ENCODE peak calls at places on chromosome 16, in five cellular contexts. W is PC-3, U is GM23248, B is fibroblast of lung, M is H1. A is an unnamed sample.

GRCh38 chr16:80614908-80615696 is 74.3 kb downstream of the DYNLRB2 start:
- DNase-seq in B (peak), M (no peak), W (peak), U (peak), A (no peak)

GRCh38 chr16:18932243-18932997 is 6.2 kb upstream of the SMG1 start:
- DNase-seq in U (peak), W (peak), M (no peak), B (peak), A (no peak)

GRCh38 chr16:56354746-56355145 is 70.6 kb downstream of the AMFR start:
- DNase-seq in U (no peak), W (no peak), B (no peak), M (no peak), A (no peak)

GRCh38 chr16:67163903-67164558 is 514 bp upstream of the HSF4 start:
- DNase-seq in B (no peak), W (no peak), U (no peak), M (no peak), A (no peak)

GRCh38 chr16:84848991-84849634 is 29.3 kb downstream of the CRISPLD2 start:
- DNase-seq in B (no peak), W (no peak), M (no peak), U (no peak), A (no peak)

GRCh38 chr16:25210758-25211157 is 6.0 kb upstream of the AQP8 start:
- DNase-seq in M (no peak), U (peak), B (peak), W (peak), A (no peak)

GRCh38 chr16:70253291-70254094 is 1.8 kb upstream of the EXOSC6 start:
- DNase-seq in B (peak), W (peak), M (no peak), U (peak), A (peak)

GRCh38 chr16:53752566-53752965 is 48.6 kb downstream of the FTO start:
- DNase-seq in U (no peak), W (no peak), M (no peak), B (no peak), A (no peak)

GRCh38 chr16:685967-686366 is 1.8 kb upstream of the JMJD8 start:
- DNase-seq in U (peak), W (peak), B (peak), M (no peak), A (no peak)

GRCh38 chr16:83231771-83232170 is 576.0 kb upstream of the HSBP1 start:
- DNase-seq in W (no peak), U (no peak), B (peak), M (no peak), A (no peak)

GRCh38 chr16:72092832-72093447 is 480 bp downstream of the TXNL4B start:
- DNase-seq in U (peak), M (no peak), W (peak), B (peak), A (peak)

GRCh38 chr16:26118575-26118974 is 426.8 kb downstream of the HS3ST4 start:
- DNase-seq in B (no peak), W (no peak), U (no peak), M (peak), A (no peak)

GRCh38 chr16:17076818-17077498 is 393.8 kb downstream of the XYLT1 start:
- DNase-seq in B (no peak), U (no peak), W (no peak), M (no peak), A (no peak)

GRCh38 chr16:59296002-59296401 is 561.9 kb upstream of the GOT2 start:
- DNase-seq in M (no peak), W (no peak), U (no peak), B (peak), A (no peak)

GRCh38 chr16:84069540-84069939 is 26.9 kb upstream of the SLC38A8 start:
- DNase-seq in U (no peak), W (no peak), B (no peak), M (no peak), A (peak)

GRCh38 chr16:425740-426114 is 278 bp downstream of the RAB11FIP3 start:
- DNase-seq in B (no peak), U (peak), W (no peak), M (no peak), A (no peak)

GRCh38 chr16:1941924-1942809 is 832 bp downstream of the MSRB1 start:
- DNase-seq in M (no peak), B (peak), W (peak), U (peak), A (no peak)

GRCh38 chr16:65884018-65884417 is 482.5 kb upstream of the CDH5 start:
- DNase-seq in U (peak), W (peak), B (peak), M (no peak), A (no peak)

GRCh38 chr16:69145658-69146057 is 13.2 kb downstream of the UTP4 start:
- DNase-seq in M (no peak), U (peak), B (peak), W (no peak), A (no peak)

GRCh38 chr16:27745348-27745747 is 195.4 kb downstream of the KATNIP start:
- DNase-seq in U (peak), W (no peak), B (no peak), M (no peak), A (no peak)

GRCh38 chr16:9407206-9407758 is 315.8 kb downstream of the HAPSTR1 start:
- DNase-seq in M (no peak), U (no peak), B (no peak), W (no peak), A (no peak)

GRCh38 chr16:2150418-2151187 is 2.2 kb downstream of the RAB26 start:
- DNase-seq in B (peak), W (peak), M (peak), U (no peak), A (no peak)

GRCh38 chr16:49827806-49828428 is 28.0 kb downstream of the ZNF423 start:
- DNase-seq in B (peak), U (no peak), M (no peak), W (no peak), A (no peak)

GRCh38 chr16:20866161-20866772 is 33.9 kb downstream of the DCUN1D3 start:
- DNase-seq in W (peak), M (no peak), U (peak), B (peak), A (no peak)

GRCh38 chr16:49623501-49624266 is 232.2 kb downstream of the ZNF423 start:
- DNase-seq in B (no peak), U (no peak), W (no peak), M (no peak), A (no peak)

GRCh38 chr16:50741808-50742520 is at the start of gene CYLD:
- DNase-seq in M (peak), B (peak), U (peak), W (peak), A (peak)

GRCh38 chr16:27597361-27597760 is 47.4 kb downstream of the KATNIP start:
- DNase-seq in B (no peak), M (no peak), U (no peak), W (no peak), A (no peak)

GRCh38 chr16:50610331-50611262 is 62.4 kb downstream of the NKD1 start:
- DNase-seq in W (no peak), M (no peak), B (no peak), U (no peak), A (no peak)

GRCh38 chr16:85252461-85252860 is 140.2 kb upstream of the CIBAR2 start:
- DNase-seq in M (no peak), U (no peak), B (no peak), W (no peak), A (no peak)

GRCh38 chr16:12188674-12189249 is 212.2 kb downstream of the SNX29 start:
- DNase-seq in U (peak), B (peak), M (no peak), W (no peak), A (no peak)

GRCh38 chr16:11576427-11577289 is 10.1 kb downstream of the LITAF start:
- DNase-seq in M (no peak), U (no peak), W (peak), B (no peak), A (peak)

GRCh38 chr16:69197573-69197972 is 10.6 kb downstream of the SNTB2 start:
- DNase-seq in U (no peak), M (no peak), W (no peak), B (no peak), A (no peak)

DNA sequence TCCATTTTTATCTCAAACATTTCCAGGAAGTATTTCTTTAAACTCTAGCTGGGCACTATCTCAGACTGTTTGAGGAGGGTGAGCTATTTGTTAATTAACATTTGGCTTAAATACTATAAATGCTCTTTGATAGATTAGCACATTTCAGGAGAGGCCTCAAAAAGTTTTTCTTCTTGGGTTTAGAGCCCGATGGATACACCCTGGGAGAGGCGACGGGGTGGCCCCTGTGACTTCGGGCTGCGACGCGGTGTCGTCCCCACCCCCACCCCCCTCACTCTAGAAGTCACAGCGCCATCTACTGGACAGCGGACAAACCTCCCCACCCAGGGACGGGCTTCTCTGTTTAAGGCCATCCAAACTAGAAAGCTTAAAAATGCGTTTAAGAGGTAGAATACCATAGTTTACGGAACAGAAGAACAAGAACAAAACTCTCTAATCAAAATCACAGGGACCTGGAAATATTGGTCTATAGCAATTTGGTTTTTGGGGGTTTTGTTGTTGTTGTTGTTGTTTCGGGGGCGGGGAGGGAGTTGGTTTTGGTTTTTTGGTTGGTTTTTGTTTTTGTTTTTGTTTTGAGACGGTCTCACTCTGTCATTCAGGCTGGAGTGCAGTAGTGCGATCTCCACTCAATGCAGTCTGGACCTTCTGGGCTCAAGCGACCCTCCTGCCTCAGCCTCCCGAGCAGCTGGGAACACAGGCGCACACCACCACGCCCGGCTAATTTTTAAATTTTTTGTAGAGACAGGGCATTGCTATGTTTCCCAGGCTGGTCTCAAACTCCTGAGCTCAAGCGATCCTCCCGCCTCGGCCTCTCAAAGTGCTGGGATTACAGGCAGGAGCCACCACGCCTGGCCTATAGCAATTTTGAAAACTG is 254.4 kb downstream of the C16orf95 start:
- DNase-seq in U (peak), W (peak), B (peak), M (no peak), A (peak)
- TF ChIP-seq EZH2 in U (no peak), W (no peak), B (no peak), M (no peak), A (no peak)

GRCh38 chr16:31484491-31485171 is 1.7 kb downstream of the SLC5A2 start:
- DNase-seq in B (peak), W (no peak), M (no peak), U (no peak), A (no peak)
- H3K9ac ChIP-seq in B (no peak), W (no peak), M (no peak), U (no peak), A (no peak)

DNA sequence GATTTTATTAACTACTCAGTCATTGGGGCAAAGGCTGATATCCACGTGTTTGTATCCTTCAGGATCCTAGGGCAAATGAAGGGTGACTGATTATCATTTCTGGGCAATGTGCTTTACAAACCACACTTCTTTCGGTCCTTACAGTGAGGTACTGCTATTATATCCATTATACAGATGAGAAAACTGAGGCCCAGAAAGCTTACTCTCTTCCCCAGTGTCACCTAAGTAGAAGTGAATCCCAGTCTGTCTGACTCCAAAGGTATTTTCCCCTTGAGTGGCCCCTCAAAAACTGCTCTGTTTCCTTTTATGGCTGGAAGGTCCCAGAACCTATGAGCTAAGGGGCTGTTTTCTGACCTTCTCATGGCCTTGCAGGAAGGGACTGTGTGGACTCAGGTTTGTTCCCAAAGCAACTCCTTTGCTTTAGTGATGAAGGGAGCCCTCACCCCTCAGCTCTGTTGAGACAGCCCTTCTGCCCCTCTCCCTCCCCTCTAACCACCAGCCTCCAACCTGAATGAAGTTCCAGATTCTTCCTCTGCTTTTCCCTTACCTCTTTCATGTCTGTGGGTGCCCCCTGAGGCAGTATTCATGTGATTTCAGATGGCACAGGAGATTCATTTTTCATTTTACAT is 27.4 kb upstream of the ADGRG1 start:
- DNase-seq in W (no peak), B (no peak), U (no peak), M (no peak), A (no peak)
- TF ChIP-seq EZH2 in W (no peak), B (no peak), U (no peak), M (no peak), A (no peak)

DNA sequence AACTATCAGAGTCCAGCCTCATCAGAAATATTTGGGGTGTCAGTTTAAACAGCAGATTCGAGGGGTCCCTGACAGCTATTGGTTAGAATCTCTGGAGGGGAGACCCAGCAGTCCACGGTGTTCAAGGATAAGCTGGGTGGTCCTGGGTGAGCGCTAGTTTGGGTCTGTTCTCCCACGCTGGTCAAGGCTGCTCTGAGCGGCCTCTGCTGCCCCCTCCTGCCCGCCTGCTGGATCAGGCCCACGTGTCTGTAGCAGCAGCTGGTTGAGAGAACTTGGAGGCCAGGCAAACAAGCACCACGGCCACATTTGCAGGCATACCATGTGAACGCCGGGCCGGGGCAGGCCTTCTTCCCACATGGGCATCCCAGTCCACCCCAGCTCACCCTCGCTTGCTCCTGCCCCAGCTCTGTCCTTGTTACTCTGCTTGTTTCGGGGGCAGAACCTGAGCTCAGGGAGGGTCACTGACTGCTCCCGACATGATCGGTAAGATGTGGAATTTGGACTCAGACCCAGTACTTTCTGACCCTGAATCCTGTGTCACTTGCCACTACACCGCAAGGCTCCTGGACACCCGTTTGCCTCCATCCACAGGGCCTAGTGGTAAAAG is 7.4 kb downstream of the FOXF1 start:
- DNase-seq in M (no peak), W (peak), U (peak), B (peak), A (peak)
- H3K9ac ChIP-seq in M (no peak), W (no peak), U (no peak), B (no peak), A (no peak)

DNA sequence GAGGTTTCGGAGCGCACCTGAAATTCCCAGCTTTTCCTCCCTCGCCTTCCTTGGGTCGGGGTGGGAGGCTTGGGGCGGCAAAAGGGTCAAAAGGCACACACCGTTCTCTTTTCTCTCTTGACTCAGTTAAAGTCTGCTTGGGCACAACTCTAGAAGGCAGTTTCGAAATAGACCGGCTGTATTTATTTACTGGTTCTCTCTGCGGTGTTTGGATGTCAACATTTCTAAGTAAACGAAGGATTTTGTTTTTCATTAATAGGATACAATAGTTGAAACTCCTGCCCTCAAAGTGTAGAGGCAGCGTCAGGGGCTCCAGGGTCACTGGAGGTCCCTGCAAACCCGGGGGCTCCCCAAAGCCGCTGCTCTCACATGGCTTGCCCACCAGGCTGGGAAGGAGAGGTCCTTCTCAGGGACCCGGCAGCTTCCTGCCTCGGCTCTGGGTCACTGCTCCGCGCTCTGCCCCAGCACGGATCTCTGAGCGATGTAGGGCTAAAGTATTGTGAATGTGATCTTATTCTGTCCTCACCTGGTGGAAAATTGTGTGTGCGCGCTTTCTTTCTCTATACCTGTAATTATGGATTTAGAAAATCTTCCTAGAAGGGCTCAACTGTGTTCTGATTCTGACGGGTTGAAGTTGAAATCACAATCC is 952 bp downstream of the BMERB1 start:
- DNase-seq in W (peak), U (peak), M (no peak), B (no peak), A (no peak)
- TF ChIP-seq EZH2 in W (no peak), U (no peak), M (peak), B (no peak), A (no peak)

GRCh38 chr16:4514606-4515005 is 24.0 kb downstream of the CDIP1 start:
- DNase-seq in U (no peak), W (no peak), B (no peak), M (no peak), A (peak)

GRCh38 chr16:4517812-4518211 is 20.8 kb downstream of the CDIP1 start:
- DNase-seq in M (no peak), B (peak), U (peak), W (peak), A (peak)

GRCh38 chr16:4513086-4513860 is 25.3 kb downstream of the CDIP1 start:
- DNase-seq in B (no peak), U (no peak), W (no peak), M (no peak), A (no peak)

GRCh38 chr16:4513881-4514280 is 24.7 kb downstream of the CDIP1 start:
- DNase-seq in M (no peak), W (no peak), B (no peak), U (no peak), A (no peak)

DNA sequence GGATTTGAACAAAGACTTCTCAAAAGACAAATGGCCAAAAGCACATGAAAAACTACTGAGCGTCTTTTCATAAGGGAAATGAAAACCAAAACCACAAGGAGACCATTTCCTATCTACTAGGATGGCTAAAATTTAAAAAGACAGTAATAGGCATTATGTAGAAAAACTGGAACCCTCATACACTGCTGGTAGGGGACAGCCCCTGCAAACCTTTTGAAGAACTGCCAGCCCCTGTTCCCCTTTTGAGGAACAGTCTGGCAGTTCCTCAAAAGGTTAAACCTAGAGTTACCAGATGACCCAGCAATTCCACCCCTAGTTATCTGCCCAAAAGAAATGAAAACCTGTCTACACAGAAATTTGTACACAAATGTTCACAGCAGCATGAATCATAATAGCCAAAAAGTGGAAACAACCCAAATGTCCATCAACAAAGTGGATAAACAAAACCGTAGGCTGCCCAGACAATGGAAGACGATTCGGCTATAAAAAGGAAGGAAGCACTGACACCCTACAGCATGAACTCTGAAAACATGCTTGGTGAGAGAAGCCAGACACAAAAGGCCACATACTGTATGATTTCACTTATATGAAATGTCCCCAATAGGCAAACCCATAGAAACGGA is 22.9 kb downstream of the CDIP1 start:
- DNase-seq in W (no peak), M (no peak), U (no peak), B (no peak), A (peak)
- H3K9ac ChIP-seq in W (no peak), M (no peak), U (no peak), B (no peak), A (peak)

GRCh38 chr16:88684569-88685155 is 1.6 kb downstream of the SNAI3 start:
- DNase-seq in W (no peak), M (no peak), U (no peak), B (no peak), A (no peak)

GRCh38 chr16:88685156-88686061 is 898 bp downstream of the SNAI3 start:
- DNase-seq in M (no peak), B (peak), U (peak), W (no peak), A (peak)

GRCh38 chr16:88686439-88687253 is at the start of gene SNAI3:
- DNase-seq in B (peak), W (peak), U (peak), M (peak), A (peak)

GRCh38 chr16:88687254-88687576 is 908 bp upstream of the SNAI3 start:
- DNase-seq in B (no peak), M (no peak), U (no peak), W (no peak), A (no peak)

GRCh38 chr16:88686062-88686438 is 257 bp downstream of the SNAI3 start:
- DNase-seq in W (peak), U (peak), B (no peak), M (no peak), A (peak)
- TF ChIP-seq EZH2 in W (no peak), U (no peak), B (no peak), M (no peak), A (no peak)